ENCODE peak calls at places on chromosomes 7 and 10, in ten cellular contexts. U is HCT116, O is psoas muscle, N is Right ventricle myocardium inferior, Q is upper lobe of left lung, D is T-cell, Y is right cardiac atrium, E is K562, V is omental fat pad, Z is T-helper 17 cell. C is an unnamed sample.

GRCh38 chr7:46532571-46532970 is 611.5 kb upstream of the IGFBP3 start:
- ATAC-seq in D (no peak), U (no peak), Y (no peak), N (no peak), O (no peak), Q (no peak), Z (no peak), V (no peak), E (no peak), C (no peak)

GRCh38 chr7:563629-564170 is 44.1 kb upstream of the PDGFA start:
- ATAC-seq in U (no peak), V (no peak), O (no peak), Y (no peak), Z (no peak), E (no peak), Q (no peak), D (no peak), N (no peak), C (no peak)

GRCh38 chr7:45999541-45999940 is 78.5 kb upstream of the IGFBP3 start:
- ATAC-seq in E (no peak), V (no peak), D (no peak), Z (no peak), N (no peak), Y (no peak), Q (no peak), O (no peak), U (no peak), C (no peak)

GRCh38 chr10:11687779-11688447 is 54.3 kb upstream of the ECHDC3 start:
- ATAC-seq in D (no peak), U (no peak), O (no peak), Y (no peak), V (no peak), N (no peak), E (no peak), Z (no peak), Q (no peak), C (no peak)

GRCh38 chr7:131080754-131081153 is 246.9 kb upstream of the MKLN1 start:
- ATAC-seq in D (no peak), Z (no peak), Q (no peak), N (no peak), E (no peak), V (no peak), O (no peak), U (no peak), Y (no peak), C (no peak)

GRCh38 chr10:114000461-114000860 is 43.2 kb upstream of the ADRB1 start:
- ATAC-seq in Z (no peak), V (no peak), O (no peak), U (no peak), D (no peak), E (no peak), Y (no peak), Q (no peak), N (no peak), C (no peak)

GRCh38 chr10:66283874-66284464 is 641.9 kb upstream of the LRRTM3 start:
- ATAC-seq in Q (no peak), Z (no peak), U (no peak), V (no peak), N (no peak), D (no peak), O (no peak), Y (no peak), E (no peak), C (no peak)

GRCh38 chr7:130998993-130999602 is 265.1 kb upstream of the KLF14 start:
- ATAC-seq in E (no peak), Q (no peak), N (no peak), Y (no peak), V (no peak), Z (peak), O (no peak), U (peak), D (no peak), C (peak)

GRCh38 chr7:50970092-50970491 is 187.4 kb upstream of the GRB10 start:
- ATAC-seq in V (no peak), D (no peak), Z (no peak), N (no peak), U (peak), O (peak), Q (peak), Y (no peak), E (no peak), C (no peak)

GRCh38 chr7:95012001-95012400 is 104.6 kb downstream of the PPP1R9A start:
- ATAC-seq in V (peak), Q (no peak), D (no peak), Z (no peak), N (no peak), Y (no peak), O (no peak), E (no peak), U (no peak), C (no peak)

GRCh38 chr10:43437141-43437860 is 390 bp downstream of the ZNF487 start:
- ATAC-seq in N (peak), Q (no peak), V (no peak), Z (peak), D (no peak), Y (no peak), E (peak), O (no peak), U (peak), C (peak)

GRCh38 chr10:87626422-87626892 is 33.2 kb upstream of the PAPSS2 start:
- ATAC-seq in O (no peak), N (no peak), D (no peak), Q (peak), V (no peak), Y (no peak), Z (no peak), U (no peak), E (no peak), C (no peak)

GRCh38 chr10:11625019-11625735 is 13.7 kb upstream of the USP6NL start:
- ATAC-seq in Y (no peak), E (no peak), U (no peak), D (no peak), N (no peak), V (no peak), O (no peak), Z (peak), Q (no peak), C (no peak)

GRCh38 chr7:133649593-133649992 is 396.7 kb downstream of the EXOC4 start:
- ATAC-seq in U (no peak), D (no peak), V (no peak), N (no peak), Q (peak), O (no peak), Z (no peak), Y (no peak), E (no peak), C (no peak)

GRCh38 chr7:29163854-29164253 is 17.5 kb upstream of the CPVL start:
- ATAC-seq in Y (no peak), Q (no peak), Z (no peak), U (no peak), N (no peak), E (no peak), D (no peak), O (no peak), V (no peak), C (no peak)

GRCh38 chr7:356691-357462 is 66.9 kb downstream of the FOXL3 start:
- ATAC-seq in U (no peak), V (no peak), N (peak), D (no peak), O (no peak), Z (no peak), Y (peak), Q (peak), E (no peak), C (peak)

GRCh38 chr10:88893611-88894010 is 13.6 kb downstream of the STAMBPL1 start:
- ATAC-seq in U (no peak), V (peak), O (peak), Z (no peak), Y (no peak), N (no peak), E (no peak), D (no peak), Q (no peak), C (no peak)

GRCh38 chr10:21662635-21663034 is 128.6 kb downstream of the MLLT10 start:
- ATAC-seq in N (no peak), V (no peak), Z (no peak), U (no peak), O (no peak), E (no peak), Y (no peak), Q (no peak), D (no peak), C (no peak)

GRCh38 chr10:52877453-52877852 is 104.9 kb upstream of the MBL2 start:
- ATAC-seq in N (peak), Y (peak), U (no peak), E (no peak), Q (no peak), O (no peak), V (no peak), Z (no peak), D (no peak), C (no peak)

GRCh38 chr7:55469721-55470120 is 102.6 kb downstream of the VOPP1 start:
- ATAC-seq in U (no peak), E (no peak), N (no peak), O (no peak), V (no peak), Q (no peak), D (no peak), Z (no peak), Y (no peak), C (no peak)

C was measured in SK-N-SH treated with all-trans-retinoic acid at 6 μM for 48 hours.